ENCODE peak calls at places on chromosomes 6 and 20, in six cellular contexts. Y is mammary epithelial cell; H is NCI-H1436 treated with DMSO at 0.1 percent for 48 hours; V is IMR-90; N is activated T-helper 1 cell treated with anti-CD3 and anti-CD28 coated beads, Interleukin-12 subunit alpha, Interleukin-12 subunit beta, Interleukin-2, Interleukin-4 antibody, amounts not matched to agents 30 ng/mL and 10 ng/mL and 1 ng/mL, durations not matched to agents 14 hours and 24 hours and 36 hours; U is endothelial cell. O is an unnamed sample.

GRCh38 chr6:88238065-88238464 is 71.9 kb upstream of the CNR1 start:
- DNase-seq in U (peak), Y (peak), H (no peak), V (no peak), N (no peak), O (no peak)

GRCh38 chr6:128067446-128068109 is 166.7 kb upstream of the THEMIS start:
- DNase-seq in U (no peak), Y (no peak), H (no peak), N (no peak), V (no peak), O (no peak)

GRCh38 chr20:32968833-32969241 is 35.4 kb downstream of the SUN5 start:
- DNase-seq in H (no peak), Y (no peak), V (no peak), N (no peak), U (no peak), O (no peak)

GRCh38 chr6:2914318-2914660 is 11.2 kb upstream of the SERPINB9 start:
- DNase-seq in V (no peak), U (no peak), H (no peak), N (no peak), Y (no peak), O (no peak)

GRCh38 chr6:39808934-39809333 is 16.8 kb downstream of the DAAM2 start:
- DNase-seq in V (no peak), H (peak), Y (no peak), N (no peak), U (no peak), O (no peak)

GRCh38 chr6:49430187-49430586 is 32.9 kb downstream of the MMUT start:
- DNase-seq in H (no peak), N (no peak), U (no peak), V (peak), Y (peak), O (no peak)

GRCh38 chr6:9540534-9541126 is 874.2 kb downstream of the TFAP2A start:
- DNase-seq in U (peak), N (no peak), H (no peak), V (peak), Y (peak), O (peak)

GRCh38 chr6:155333414-155333813 is 19.1 kb upstream of the TFB1M start:
- DNase-seq in H (no peak), U (no peak), Y (no peak), V (no peak), N (no peak), O (no peak)

GRCh38 chr20:38098952-38099351 is 65.4 kb downstream of the RPRD1B start:
- DNase-seq in U (no peak), H (no peak), V (no peak), Y (no peak), N (no peak), O (no peak)

GRCh38 chr6:88761237-88762031 is 202.0 kb downstream of the RNGTT start:
- DNase-seq in H (no peak), U (no peak), Y (no peak), V (no peak), N (no peak), O (no peak)

GRCh38 chr6:136753624-136754023 is 38.7 kb downstream of the MAP3K5 start:
- DNase-seq in Y (peak), U (no peak), V (no peak), N (peak), H (no peak), O (no peak)

GRCh38 chr20:39986231-39986904 is 702.7 kb downstream of the MAFB start:
- DNase-seq in Y (peak), V (peak), N (no peak), U (no peak), H (no peak), O (no peak)

GRCh38 chr6:106749611-106750010 is 120.2 kb downstream of the QRSL1 start:
- DNase-seq in H (no peak), U (no peak), N (no peak), Y (peak), V (peak), O (no peak)

GRCh38 chr20:14997791-14998190 is 660.4 kb upstream of the FLRT3 start:
- DNase-seq in U (no peak), V (no peak), H (no peak), Y (peak), N (no peak), O (no peak)

GRCh38 chr6:111788779-111789276 is 84.4 kb downstream of the FYN start:
- DNase-seq in H (no peak), N (no peak), Y (no peak), U (no peak), V (no peak), O (no peak)

GRCh38 chr6:5084787-5085637 is at the start of gene PPP1R3G:
- DNase-seq in U (peak), N (no peak), H (no peak), Y (peak), V (peak), O (peak)